ENCODE peak calls at places on chromosomes 11 and 22, in four cellular contexts. One of them, this sample, is unnamed.

GRCh38 chr22:33110562-33111163 is 52.5 kb upstream of the SYN3 start:
- DNase-seq in dorsolateral prefrontal cortex: no peak
- DNase-seq in H9: no peak
- DNase-seq in OCI-LY7: no peak
- DNase-seq in this sample: no peak

GRCh38 chr11:41431784-41432183 is 27.7 kb downstream of the LRRC4C start:
- DNase-seq in OCI-LY7: peak; percentile 29
- DNase-seq in H9: no peak
- DNase-seq in dorsolateral prefrontal cortex: no peak
- DNase-seq in this sample: peak; percentile 6

GRCh38 chr11:46743693-46744339 is 24.8 kb downstream of the F2 start:
- DNase-seq in OCI-LY7: no peak
- DNase-seq in dorsolateral prefrontal cortex: no peak
- DNase-seq in H9: no peak
- DNase-seq in this sample: no peak

GRCh38 chr22:32836286-32836859 is 34.9 kb downstream of the TIMP3 start:
- DNase-seq in dorsolateral prefrontal cortex: no peak
- DNase-seq in OCI-LY7: peak; percentile 23
- DNase-seq in H9: no peak
- DNase-seq in this sample: peak; percentile 30

GRCh38 chr11:102413497-102413896 is 39.1 kb downstream of the TMEM123 start:
- DNase-seq in dorsolateral prefrontal cortex: no peak
- DNase-seq in OCI-LY7: no peak
- DNase-seq in H9: no peak
- DNase-seq in this sample: no peak

GRCh38 chr11:124669193-124669592 is 4.3 kb downstream of the SIAE start:
- DNase-seq in dorsolateral prefrontal cortex: no peak
- DNase-seq in H9: peak; percentile 51
- DNase-seq in OCI-LY7: peak; percentile 59
- DNase-seq in this sample: peak; percentile 73

GRCh38 chr11:64084962-64085710 is 49.4 kb downstream of the FLRT1 start:
- DNase-seq in H9: no peak
- DNase-seq in dorsolateral prefrontal cortex: no peak
- DNase-seq in OCI-LY7: no peak
- DNase-seq in this sample: no peak

GRCh38 chr22:49659281-49659923 is 168.3 kb downstream of the BRD1 start:
- DNase-seq in OCI-LY7: no peak
- DNase-seq in dorsolateral prefrontal cortex: peak; percentile 12
- DNase-seq in H9: peak; percentile 27
- DNase-seq in this sample: no peak

GRCh38 chr11:19664896-19665548 is 47.6 kb upstream of the NAV2 start:
- DNase-seq in OCI-LY7: no peak
- DNase-seq in dorsolateral prefrontal cortex: peak; percentile 33
- DNase-seq in H9: no peak
- DNase-seq in this sample: no peak

GRCh38 chr11:27216268-27217149 is 146.5 kb downstream of the CCDC34 start:
- DNase-seq in OCI-LY7: no peak
- DNase-seq in dorsolateral prefrontal cortex: no peak
- DNase-seq in H9: no peak
- DNase-seq in this sample: no peak

GRCh38 chr11:110758012-110758411 is 45.8 kb upstream of the ARHGAP20 start:
- DNase-seq in OCI-LY7: no peak
- DNase-seq in dorsolateral prefrontal cortex: no peak
- DNase-seq in H9: no peak
- DNase-seq in this sample: no peak

GRCh38 chr11:120182790-120183491 is 27.9 kb upstream of the OAF start:
- DNase-seq in OCI-LY7: peak; percentile 4
- DNase-seq in H9: peak; percentile 73
- DNase-seq in dorsolateral prefrontal cortex: no peak
- DNase-seq in this sample: no peak

GRCh38 chr11:119192111-119192510 is 6.8 kb downstream of the NHERF4 start:
- DNase-seq in dorsolateral prefrontal cortex: no peak
- DNase-seq in H9: no peak
- DNase-seq in OCI-LY7: no peak
- DNase-seq in this sample: no peak

GRCh38 chr11:19442554-19442910 is 201.8 kb upstream of the E2F8 start:
- DNase-seq in OCI-LY7: peak; percentile 21
- DNase-seq in H9: no peak
- DNase-seq in dorsolateral prefrontal cortex: no peak
- DNase-seq in this sample: no peak

GRCh38 chr22:17074648-17075002 is 10.2 kb upstream of the IL17RA start:
- DNase-seq in dorsolateral prefrontal cortex: no peak
- DNase-seq in OCI-LY7: no peak
- DNase-seq in H9: no peak
- DNase-seq in this sample: no peak

GRCh38 chr11:8002676-8003075 is 15.5 kb downstream of the EIF3F start:
- DNase-seq in dorsolateral prefrontal cortex: no peak
- DNase-seq in H9: no peak
- DNase-seq in OCI-LY7: no peak
- DNase-seq in this sample: no peak

GRCh38 chr11:122491486-122491885 is 164.0 kb upstream of the UBASH3B start:
- DNase-seq in H9: no peak
- DNase-seq in dorsolateral prefrontal cortex: no peak
- DNase-seq in OCI-LY7: no peak
- DNase-seq in this sample: no peak

GRCh38 chr11:117478126-117478856 is 150.6 kb downstream of the CEP164 start:
- DNase-seq in H9: no peak
- DNase-seq in dorsolateral prefrontal cortex: no peak
- DNase-seq in OCI-LY7: no peak
- DNase-seq in this sample: no peak

GRCh38 chr22:30876925-30877553 is 91.5 kb downstream of the MORC2 start:
- DNase-seq in OCI-LY7: no peak
- DNase-seq in dorsolateral prefrontal cortex: peak; percentile 40
- DNase-seq in H9: no peak
- DNase-seq in this sample: no peak

GRCh38 chr22:45871721-45872120 is 105.2 kb downstream of the WNT7B start:
- DNase-seq in OCI-LY7: no peak
- DNase-seq in dorsolateral prefrontal cortex: no peak
- DNase-seq in H9: no peak
- DNase-seq in this sample: no peak

GRCh38 chr22:43370045-43370444 is 26.9 kb upstream of the SCUBE1 start:
- DNase-seq in H9: peak; percentile 87
- DNase-seq in OCI-LY7: no peak
- DNase-seq in dorsolateral prefrontal cortex: no peak
- DNase-seq in this sample: no peak

GRCh38 chr22:31652911-31653684 is 8.9 kb downstream of the PISD start:
- DNase-seq in OCI-LY7: no peak
- DNase-seq in dorsolateral prefrontal cortex: no peak
- DNase-seq in H9: no peak
- DNase-seq in this sample: no peak

GRCh38 chr11:65189191-65189590 is 7.5 kb downstream of the CAPN1 start:
- DNase-seq in OCI-LY7: no peak
- DNase-seq in H9: no peak
- DNase-seq in dorsolateral prefrontal cortex: no peak
- DNase-seq in this sample: no peak

GRCh38 chr11:103709366-103709765 is 327.1 kb upstream of the DDI1 start:
- DNase-seq in H9: no peak
- DNase-seq in OCI-LY7: peak; percentile 11
- DNase-seq in dorsolateral prefrontal cortex: no peak
- DNase-seq in this sample: no peak

GRCh38 chr11:112219476-112220232 is 6.6 kb upstream of the PTS start:
- DNase-seq in OCI-LY7: peak; percentile 79
- DNase-seq in dorsolateral prefrontal cortex: no peak
- DNase-seq in H9: peak; percentile 38
- DNase-seq in this sample: peak; percentile 80

GRCh38 chr22:21450320-21450831 is 16.8 kb upstream of the TMEM191C start:
- DNase-seq in dorsolateral prefrontal cortex: no peak
- DNase-seq in OCI-LY7: no peak
- DNase-seq in H9: peak; percentile 30
- DNase-seq in this sample: no peak

GRCh38 chr11:76233936-76234703 is 27.8 kb upstream of the WNT11 start:
- DNase-seq in dorsolateral prefrontal cortex: no peak
- DNase-seq in H9: peak; percentile 50
- DNase-seq in OCI-LY7: peak; percentile 83
- DNase-seq in this sample: peak; percentile 66

GRCh38 chr22:17563936-17564391 is 666 bp downstream of the SLC25A18 start:
- DNase-seq in OCI-LY7: no peak
- DNase-seq in H9: no peak
- DNase-seq in dorsolateral prefrontal cortex: no peak
- DNase-seq in this sample: no peak

DNA sequence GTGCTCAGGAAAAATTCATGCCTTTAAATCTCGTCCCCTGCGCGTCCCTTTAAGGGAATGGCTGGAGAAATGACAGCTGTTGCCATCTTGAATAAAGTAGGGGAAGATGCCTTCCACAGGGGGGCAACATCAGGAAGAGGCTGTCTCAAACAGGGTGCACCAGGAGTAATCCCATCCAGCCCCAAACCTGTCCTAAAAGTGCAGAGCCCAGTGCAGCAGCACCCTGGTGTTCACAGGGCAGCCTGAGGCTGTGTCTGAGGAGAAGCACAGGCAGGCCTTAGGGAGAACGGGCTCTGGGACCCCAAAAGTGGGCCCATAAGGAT is 10.8 kb upstream of the C11orf96 start:
- DNase-seq in H9: no peak
- DNase-seq in dorsolateral prefrontal cortex: no peak
- DNase-seq in OCI-LY7: no peak
- DNase-seq in this sample: no peak
- TF ChIP-seq CTCF in H9: peak; percentile 53
- TF ChIP-seq CTCF in dorsolateral prefrontal cortex: no peak
- TF ChIP-seq CTCF in OCI-LY7: no peak
- TF ChIP-seq CTCF in this sample: no peak

GRCh38 chr11:72753341-72754148 is 1.3 kb upstream of the ARAP1 start:
- DNase-seq in H9: no peak
- DNase-seq in dorsolateral prefrontal cortex: no peak
- DNase-seq in OCI-LY7: no peak
- DNase-seq in this sample: peak; percentile 44
- TF ChIP-seq CTCF in H9: no peak
- TF ChIP-seq CTCF in dorsolateral prefrontal cortex: peak; percentile 43
- TF ChIP-seq CTCF in OCI-LY7: peak; percentile 35
- TF ChIP-seq CTCF in this sample: no peak

GRCh38 chr11:93704237-93704636 is 37.1 kb downstream of the TAF1D start:
- DNase-seq in H9: no peak
- DNase-seq in dorsolateral prefrontal cortex: no peak
- DNase-seq in OCI-LY7: no peak
- DNase-seq in this sample: no peak
- TF ChIP-seq CTCF in H9: peak; percentile 41
- TF ChIP-seq CTCF in dorsolateral prefrontal cortex: no peak
- TF ChIP-seq CTCF in OCI-LY7: peak; percentile 36
- TF ChIP-seq CTCF in this sample: no peak

GRCh38 chr11:130451261-130452019 is 3.0 kb downstream of the ADAMTS15 start:
- DNase-seq in OCI-LY7: no peak
- DNase-seq in dorsolateral prefrontal cortex: no peak
- DNase-seq in H9: no peak
- DNase-seq in this sample: no peak

GRCh38 chr11:130449246-130449990 is 973 bp downstream of the ADAMTS15 start:
- DNase-seq in H9: no peak
- DNase-seq in dorsolateral prefrontal cortex: no peak
- DNase-seq in OCI-LY7: no peak
- DNase-seq in this sample: no peak

GRCh38 chr11:130448039-130448415 is 418 bp upstream of the ADAMTS15 start:
- DNase-seq in H9: no peak
- DNase-seq in dorsolateral prefrontal cortex: no peak
- DNase-seq in OCI-LY7: no peak
- DNase-seq in this sample: no peak

GRCh38 chr11:130448416-130449068 is at the start of gene ADAMTS15:
- DNase-seq in dorsolateral prefrontal cortex: no peak
- DNase-seq in H9: peak; percentile 97
- DNase-seq in OCI-LY7: no peak
- DNase-seq in this sample: peak; percentile 65

GRCh38 chr11:130449996-130450419 is 1.6 kb downstream of the ADAMTS15 start:
- DNase-seq in H9: peak; percentile 94
- DNase-seq in dorsolateral prefrontal cortex: no peak
- DNase-seq in OCI-LY7: no peak
- DNase-seq in this sample: no peak
- TF ChIP-seq CTCF in H9: peak; percentile 85
- TF ChIP-seq CTCF in dorsolateral prefrontal cortex: peak; percentile 50
- TF ChIP-seq CTCF in OCI-LY7: no peak
- TF ChIP-seq CTCF in this sample: no peak

GRCh38 chr11:4161305-4161704 is 66.7 kb downstream of the RRM1 start:
- DNase-seq in dorsolateral prefrontal cortex: no peak
- DNase-seq in OCI-LY7: no peak
- DNase-seq in H9: no peak
- DNase-seq in this sample: no peak
- TF ChIP-seq CTCF in dorsolateral prefrontal cortex: no peak
- TF ChIP-seq CTCF in OCI-LY7: no peak
- TF ChIP-seq CTCF in H9: no peak
- TF ChIP-seq CTCF in this sample: no peak

DNA sequence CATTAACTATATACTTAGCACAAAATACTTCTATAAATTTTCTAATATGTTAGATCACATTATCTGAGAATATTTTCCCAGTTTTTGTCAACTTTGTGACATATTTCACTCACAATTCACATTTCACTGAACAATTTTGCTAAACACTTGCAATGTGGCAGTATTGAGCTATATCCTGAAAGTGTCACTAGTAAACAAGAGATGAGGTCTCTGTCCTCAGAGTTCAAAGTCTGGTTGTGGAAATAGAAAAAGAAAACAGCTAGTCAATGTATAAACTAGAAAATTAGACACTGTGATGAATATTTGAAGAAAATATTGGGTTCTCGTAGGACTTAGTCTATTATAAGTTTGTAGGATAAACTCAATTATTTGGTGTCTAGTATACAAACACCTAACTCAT is 87.4 kb upstream of the CHORDC1 start:
- DNase-seq in OCI-LY7: no peak
- DNase-seq in H9: no peak
- DNase-seq in dorsolateral prefrontal cortex: no peak
- DNase-seq in this sample: no peak
- TF ChIP-seq CTCF in OCI-LY7: no peak
- TF ChIP-seq CTCF in H9: peak; percentile 14
- TF ChIP-seq CTCF in dorsolateral prefrontal cortex: no peak
- TF ChIP-seq CTCF in this sample: no peak

This sample was measured in GM20000.